ENCODE peak calls at places on chromosomes 11 and 22, in six cellular contexts. X is stimulated activated CD4-positive, alpha-beta T cell treated with anti-CD3 and anti-CD28 coated beads, Interleukin-4, amount 100 ng/mL, for 1 hour; P is fibroblast of lung; U is cardiac fibroblast; S is cardiac muscle cell; Q is globus pallidus. O is an unnamed sample.

GRCh38 chr11:17412488-17413180 is 24.2 kb upstream of the KCNJ11 start:
- DNase-seq in X (no peak), P (no peak), U (no peak), S (no peak), Q (no peak), O (no peak)

GRCh38 chr11:122628691-122629555 is 26.6 kb upstream of the UBASH3B start:
- DNase-seq in X (peak; percentile 69), P (peak; percentile 59), U (peak; percentile 82), S (peak; percentile 82), Q (peak; percentile 78), O (peak; percentile 40)

GRCh38 chr11:62044639-62045121 is 77.2 kb upstream of the FTH1 start:
- DNase-seq in X (no peak), P (no peak), U (no peak), S (no peak), Q (no peak), O (no peak)

GRCh38 chr11:102886999-102887398 is 12.2 kb upstream of the MMP12 start:
- DNase-seq in X (no peak), P (peak; percentile 30), U (peak; percentile 32), S (no peak), Q (no peak), O (peak; percentile 32)

GRCh38 chr11:450809-451451 is 851 bp downstream of the PTDSS2 start:
- DNase-seq in X (peak; percentile 77), P (peak; percentile 63), U (peak; percentile 63), S (peak; percentile 65), Q (peak; percentile 67), O (peak; percentile 84)

GRCh38 chr22:46696225-46696518 is 41.9 kb downstream of the CERK start:
- DNase-seq in X (no peak), P (no peak), U (no peak), S (no peak), Q (no peak), O (no peak)

GRCh38 chr11:85809881-85810280 is 1.1 kb downstream of the SYTL2 start:
- DNase-seq in X (no peak), P (no peak), U (no peak), S (no peak), Q (peak; percentile 47), O (no peak)

GRCh38 chr11:110951041-110951440 is 238.8 kb upstream of the ARHGAP20 start:
- DNase-seq in X (no peak), P (no peak), U (no peak), S (no peak), Q (no peak), O (no peak)

GRCh38 chr11:95920460-95921105 is 3.3 kb downstream of the MTMR2 start:
- DNase-seq in X (no peak), P (no peak), U (peak; percentile 73), S (no peak), Q (no peak), O (no peak)

GRCh38 chr11:118322721-118323120 is 18.2 kb downstream of the CD3E start:
- DNase-seq in X (no peak), P (no peak), U (no peak), S (no peak), Q (no peak), O (no peak)

GRCh38 chr11:83004855-83005556 is 66.7 kb downstream of the RAB30 start:
- DNase-seq in X (no peak), P (peak; percentile 54), U (no peak), S (no peak), Q (no peak), O (no peak)

GRCh38 chr11:78022397-78023396 is at the start of gene KCTD14:
- DNase-seq in X (no peak), P (no peak), U (peak; percentile 11), S (peak; percentile 35), Q (no peak), O (peak; percentile 18)

GRCh38 chr22:45475876-45476514 is 26.7 kb upstream of the FBLN1 start:
- DNase-seq in X (no peak), P (no peak), U (no peak), S (no peak), Q (no peak), O (no peak)

GRCh38 chr11:12066056-12066798 is 44.2 kb upstream of the MICAL2 start:
- DNase-seq in X (no peak), P (peak; percentile 96), U (peak; percentile 99), S (peak; percentile 78), Q (no peak), O (no peak)

GRCh38 chr22:20239063-20239950 is 28.8 kb downstream of the RTN4R start:
- DNase-seq in X (no peak), P (peak; percentile 37), U (peak; percentile 19), S (peak; percentile 32), Q (no peak), O (peak; percentile 36)

GRCh38 chr22:25711491-25711890 is 30.5 kb upstream of the MYO18B start:
- DNase-seq in X (no peak), P (no peak), U (no peak), S (no peak), Q (no peak), O (no peak)

GRCh38 chr11:62400281-62400680 is 18.6 kb upstream of the SCGB1A1 start:
- DNase-seq in X (no peak), P (no peak), U (no peak), S (no peak), Q (no peak), O (no peak)

GRCh38 chr11:64608636-64609035 is 17.6 kb downstream of the SLC22A12 start:
- DNase-seq in X (no peak), P (no peak), U (no peak), S (no peak), Q (no peak), O (no peak)

O was measured in dermis microvascular lymphatic vessel endothelial cell.